ENCODE peak calls at places on chromosome 11, in ten cellular contexts. F is CD4-positive, alpha-beta T cell; B is astrocyte of the spinal cord; Q is heart right ventricle; S is H9; I is AG09309; J is osteocyte; O is AG04449; K is epithelial cell of proximal tubule; T is mesothelial cell of epicardium. X is an unnamed sample.

GRCh38 chr11:73563539-73564200 is 34.2 kb downstream of the FAM168A start:
- DNase-seq in F (no peak), B (no peak), Q (no peak), S (no peak), I (no peak), J (no peak), O (no peak), K (no peak), T (no peak), X (no peak)

GRCh38 chr11:72352859-72353551 is 81.3 kb downstream of the CLPB start:
- DNase-seq in F (no peak), B (peak; percentile 69), Q (peak; percentile 6), S (peak; percentile 62), I (peak; percentile 70), J (no peak), O (peak; percentile 23), K (no peak), T (no peak), X (no peak)

GRCh38 chr11:109041876-109042275 is 377.0 kb downstream of the DDX10 start:
- DNase-seq in F (no peak), B (no peak), Q (no peak), S (no peak), I (no peak), J (no peak), O (no peak), K (no peak), T (no peak), X (no peak)

GRCh38 chr11:133012803-133013202 is 519.5 kb downstream of the OPCML start:
- DNase-seq in F (no peak), B (no peak), Q (no peak), S (no peak), I (no peak), J (no peak), O (no peak), K (no peak), T (no peak), X (no peak)

GRCh38 chr11:70826541-70826943 is 425.8 kb downstream of the SHANK2 start:
- DNase-seq in F (no peak), B (no peak), Q (no peak), S (peak; percentile 57), I (no peak), J (no peak), O (no peak), K (no peak), T (no peak), X (no peak)

GRCh38 chr11:99325807-99326206 is 305.1 kb downstream of the CNTN5 start:
- DNase-seq in F (no peak), B (peak; percentile 84), Q (no peak), S (no peak), I (peak; percentile 29), J (no peak), O (peak; percentile 23), K (no peak), T (no peak), X (no peak)

GRCh38 chr11:117225553-117226170 is 6.2 kb downstream of the PCSK7 start:
- DNase-seq in F (no peak), B (no peak), Q (no peak), S (no peak), I (no peak), J (no peak), O (no peak), K (no peak), T (no peak), X (no peak)

GRCh38 chr11:60764879-60765278 is 8.2 kb downstream of the MS4A15 start:
- DNase-seq in F (no peak), B (no peak), Q (no peak), S (no peak), I (no peak), J (no peak), O (no peak), K (no peak), T (no peak), X (no peak)

DNA sequence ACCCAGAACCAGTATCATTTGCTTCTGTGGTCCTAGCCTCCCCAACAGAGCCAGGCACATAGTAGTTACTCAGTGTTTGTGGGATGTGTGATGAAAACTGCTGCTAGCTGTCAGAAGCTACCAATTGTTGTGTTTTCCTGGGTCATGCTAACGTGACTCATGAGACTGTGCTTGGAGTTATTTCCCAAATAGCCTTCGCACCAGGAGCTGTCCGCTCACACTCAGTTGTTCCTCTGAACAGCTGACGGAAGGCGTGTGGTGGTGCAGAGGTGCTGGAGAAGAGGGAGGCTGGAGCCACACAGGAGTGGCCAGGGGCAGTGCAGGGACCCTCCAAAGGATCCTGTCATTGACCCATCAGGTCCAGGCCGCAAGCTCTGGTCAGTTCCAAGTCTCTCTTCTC is 53.9 kb upstream of the TBCEL start:
- DNase-seq in F (no peak), B (no peak), Q (no peak), S (no peak), I (no peak), J (no peak), O (no peak), K (no peak), T (no peak), X (no peak)
- TF ChIP-seq CTCF in F (no peak), B (no peak), Q (no peak), S (no peak), I (no peak), J (no peak), O (no peak), K (no peak), T (no peak), X (no peak)

GRCh38 chr11:32184057-32185055 is 93.5 kb downstream of the RCN1 start:
- DNase-seq in F (no peak), B (no peak), Q (no peak), S (no peak), I (no peak), J (no peak), O (no peak), K (no peak), T (no peak), X (no peak)

GRCh38 chr11:32183512-32183911 is 92.6 kb downstream of the RCN1 start:
- DNase-seq in F (no peak), B (no peak), Q (no peak), S (no peak), I (no peak), J (no peak), O (no peak), K (no peak), T (no peak), X (no peak)

GRCh38 chr11:32187106-32187505 is 96.2 kb downstream of the RCN1 start:
- DNase-seq in F (no peak), B (no peak), Q (no peak), S (no peak), I (no peak), J (no peak), O (no peak), K (peak; percentile 27), T (no peak), X (no peak)

GRCh38 chr11:32186118-32186517 is 95.2 kb downstream of the RCN1 start:
- DNase-seq in F (no peak), B (no peak), Q (no peak), S (no peak), I (no peak), J (no peak), O (no peak), K (no peak), T (no peak), X (no peak)

DNA sequence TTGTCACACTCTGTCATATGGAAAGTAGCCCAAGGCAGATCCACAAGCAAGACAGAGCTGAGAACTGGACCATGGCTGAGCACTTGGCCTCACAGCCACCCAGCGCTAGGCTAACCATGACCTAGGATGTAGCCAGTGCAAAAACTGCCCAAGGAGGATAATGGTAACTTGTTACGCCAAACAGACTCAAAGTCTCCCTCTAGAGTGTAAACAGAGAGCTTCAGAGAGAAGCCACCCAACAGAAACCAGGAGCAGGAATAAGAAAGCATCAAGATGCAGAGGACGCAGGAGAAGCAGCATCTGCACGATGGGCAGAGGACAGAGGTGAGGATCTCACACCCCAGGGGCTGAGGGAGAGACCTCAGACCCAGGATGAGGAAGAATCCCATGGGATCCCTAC is 97.9 kb downstream of the RCN1 start:
- DNase-seq in F (no peak), B (no peak), Q (no peak), S (no peak), I (no peak), J (no peak), O (no peak), K (no peak), T (no peak), X (no peak)
- TF ChIP-seq CTCF in F (no peak), B (no peak), Q (no peak), S (peak; percentile 36), I (no peak), J (no peak), O (no peak), K (no peak), T (no peak), X (no peak)

DNA sequence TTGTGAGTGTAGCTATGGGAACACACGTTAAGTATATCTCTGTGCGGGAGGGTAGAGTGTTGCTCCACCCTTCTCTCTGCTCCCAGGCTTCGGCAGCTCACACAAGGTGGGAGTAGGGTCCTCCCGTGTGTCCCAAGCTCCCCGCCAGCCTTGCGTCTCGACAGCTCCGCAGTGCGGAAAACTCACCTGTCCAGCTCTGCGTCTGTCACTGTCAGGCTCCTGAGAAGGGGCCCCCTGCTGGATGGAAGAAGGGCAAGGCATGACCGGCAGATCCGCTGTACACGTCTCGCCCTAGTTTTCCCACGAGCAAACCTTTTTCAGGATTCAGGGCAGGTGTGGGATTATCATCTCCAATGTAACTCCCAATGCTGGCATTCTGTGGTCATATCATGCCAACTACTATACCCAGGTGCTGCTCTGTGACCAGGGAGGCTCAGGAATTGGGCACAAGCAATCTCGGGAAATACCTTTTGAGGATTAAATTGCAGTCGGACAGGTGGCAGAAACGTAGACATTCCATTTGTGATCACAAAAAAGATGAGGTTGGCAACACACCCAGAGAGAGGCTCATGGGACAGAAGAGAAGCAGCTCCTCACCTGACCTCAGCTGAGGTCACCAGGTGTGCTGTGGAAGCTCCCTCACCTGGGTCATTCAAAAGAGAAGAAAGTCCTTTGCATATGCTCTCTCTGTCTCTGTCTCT is 314.0 kb upstream of the B3GAT1 start:
- DNase-seq in F (no peak), B (no peak), Q (no peak), S (peak; percentile 71), I (no peak), J (no peak), O (no peak), K (no peak), T (no peak), X (no peak)
- TF ChIP-seq CTCF in F (no peak), B (no peak), Q (no peak), S (peak; percentile 65), I (no peak), J (no peak), O (no peak), K (peak; percentile 26), T (peak; percentile 42), X (no peak)

GRCh38 chr11:105367129-105367528 is 227.6 kb upstream of the CARD18 start:
- DNase-seq in F (no peak), B (no peak), Q (no peak), S (no peak), I (no peak), J (no peak), O (no peak), K (no peak), T (no peak), X (no peak)

GRCh38 chr11:105368711-105369110 is 229.1 kb upstream of the CARD18 start:
- DNase-seq in F (no peak), B (no peak), Q (no peak), S (no peak), I (no peak), J (no peak), O (no peak), K (no peak), T (no peak), X (no peak)

GRCh38 chr11:105371311-105371710 is 231.7 kb upstream of the CARD18 start:
- DNase-seq in F (no peak), B (no peak), Q (no peak), S (no peak), I (no peak), J (no peak), O (no peak), K (no peak), T (no peak), X (no peak)

GRCh38 chr11:105377870-105378269 is 232.0 kb upstream of the GRIA4 start:
- DNase-seq in F (no peak), B (no peak), Q (no peak), S (no peak), I (no peak), J (no peak), O (no peak), K (no peak), T (no peak), X (no peak)

GRCh38 chr11:105372214-105372613 is 232.6 kb upstream of the CARD18 start:
- DNase-seq in F (no peak), B (no peak), Q (no peak), S (no peak), I (no peak), J (no peak), O (no peak), K (no peak), T (no peak), X (no peak)
- TF ChIP-seq CTCF in F (no peak), B (no peak), Q (no peak), S (no peak), I (no peak), J (no peak), O (no peak), K (no peak), T (no peak), X (no peak)